ENCODE peak calls at places on chromosomes 13 and 19, in nine cellular contexts. P is GM23338; Z is ovary; Y is CD8-positive, alpha-beta T cell; S is cardiac muscle cell; Q is GM12865; A is astrocyte; L is AG09309; N is adrenal gland. K is an unnamed sample.

GRCh38 chr19:5141278-5141925 is 172.5 kb downstream of the KDM4B start:
- DNase-seq in P (no peak), Z (no peak), Y (no peak), S (no peak), Q (no peak), A (peak; percentile 90), L (no peak), N (no peak), K (no peak)

GRCh38 chr19:623974-624373 is 9.4 kb downstream of the POLRMT start:
- DNase-seq in P (no peak), Z (no peak), Y (no peak), S (no peak), Q (no peak), A (peak; percentile 92), L (peak; percentile 52), N (peak; percentile 76), K (no peak)

GRCh38 chr13:84844473-84844872 is 954.7 kb downstream of the SLITRK6 start:
- DNase-seq in P (peak; percentile 53), Z (no peak), Y (no peak), S (peak; percentile 20), Q (no peak), A (no peak), L (no peak), N (no peak), K (no peak)

GRCh38 chr19:3357731-3358391 is 8.5 kb upstream of the NFIC start:
- DNase-seq in P (peak; percentile 72), Z (peak; percentile 49), Y (no peak), S (no peak), Q (no peak), A (no peak), L (no peak), N (no peak), K (peak; percentile 85)

GRCh38 chr13:47112205-47112896 is 215.5 kb upstream of the HTR2A start:
- DNase-seq in P (peak; percentile 82), Z (no peak), Y (no peak), S (no peak), Q (no peak), A (no peak), L (no peak), N (no peak), K (no peak)

GRCh38 chr13:41603917-41604316 is 146.6 kb downstream of the RGCC start:
- DNase-seq in P (no peak), Z (no peak), Y (no peak), S (no peak), Q (no peak), A (peak; percentile 61), L (no peak), N (peak; percentile 45), K (no peak)

GRCh38 chr13:22967669-22968068 is 213.1 kb upstream of the SGCG start:
- DNase-seq in P (no peak), Z (no peak), Y (no peak), S (no peak), Q (no peak), A (no peak), L (no peak), N (no peak), K (no peak)

GRCh38 chr13:35378939-35379338 is 97.5 kb downstream of the MAB21L1 start:
- DNase-seq in P (no peak), Z (no peak), Y (no peak), S (no peak), Q (no peak), A (peak; percentile 40), L (no peak), N (no peak), K (no peak)

GRCh38 chr19:58474291-58474996 is 1.7 kb upstream of the ZNF446 start:
- DNase-seq in P (no peak), Z (no peak), Y (no peak), S (no peak), Q (no peak), A (peak; percentile 89), L (no peak), N (no peak), K (no peak)

GRCh38 chr13:99015606-99016520 is 38.0 kb upstream of the DOCK9 start:
- DNase-seq in P (no peak), Z (no peak), Y (no peak), S (no peak), Q (no peak), A (no peak), L (no peak), N (no peak), K (no peak)

GRCh38 chr19:49315111-49315510 is 9.9 kb downstream of the SLC6A16 start:
- DNase-seq in P (no peak), Z (no peak), Y (no peak), S (no peak), Q (no peak), A (no peak), L (no peak), N (no peak), K (no peak)

GRCh38 chr13:32134241-32134801 is 102.7 kb downstream of the FRY start:
- DNase-seq in P (no peak), Z (no peak), Y (no peak), S (no peak), Q (no peak), A (peak; percentile 47), L (no peak), N (no peak), K (no peak)

GRCh38 chr19:843180-843835 is 2.5 kb downstream of the PRTN3 start:
- DNase-seq in P (peak; percentile 79), Z (no peak), Y (no peak), S (peak; percentile 71), Q (no peak), A (no peak), L (no peak), N (peak; percentile 53), K (no peak)

GRCh38 chr19:46745521-46746280 is at the start of gene FKRP:
- DNase-seq in P (peak; percentile 56), Z (peak; percentile 64), Y (no peak), S (peak; percentile 63), Q (no peak), A (no peak), L (no peak), N (no peak), K (no peak)

GRCh38 chr13:90430127-90430526 is 917.4 kb upstream of the MIR17HG start:
- DNase-seq in P (no peak), Z (no peak), Y (no peak), S (no peak), Q (no peak), A (no peak), L (no peak), N (no peak), K (no peak)

GRCh38 chr19:15453091-15453498 is 3.3 kb upstream of the WIZ start:
- DNase-seq in P (peak; percentile 64), Z (peak; percentile 62), Y (no peak), S (peak; percentile 14), Q (no peak), A (no peak), L (no peak), N (peak; percentile 67), K (no peak)
- TF ChIP-seq CTCF in P (peak; percentile 24), Z (peak; percentile 28), Y (no peak), S (peak; percentile 42), Q (no peak), A (no peak), L (peak; percentile 17), N (peak; percentile 50), K (no peak)

DNA sequence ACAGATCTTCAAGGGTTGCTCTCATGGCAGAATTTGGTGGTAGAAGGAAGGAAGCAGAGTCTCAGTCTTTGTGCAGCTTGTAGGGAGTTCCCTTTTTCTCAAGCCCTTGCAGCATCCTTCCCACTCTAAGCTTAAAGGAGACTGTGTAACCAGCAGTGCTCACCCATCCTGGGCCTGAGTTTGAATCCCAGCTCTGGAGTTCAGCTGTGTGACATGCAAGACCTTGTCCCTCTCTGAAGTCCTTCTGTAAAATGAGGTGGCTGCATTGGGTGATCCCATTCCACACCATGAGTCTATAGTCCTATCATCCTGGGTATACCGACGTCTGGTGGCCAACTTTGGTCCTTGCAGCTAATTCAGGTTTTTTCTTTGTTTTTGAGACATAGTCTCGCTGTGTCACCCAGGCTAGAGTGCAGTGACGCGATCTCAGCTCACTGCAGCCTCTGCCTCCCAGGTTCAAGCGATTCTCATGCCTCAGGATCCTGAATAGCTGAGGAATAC is 9.8 kb downstream of the SIGLEC10 start:
- DNase-seq in P (peak; percentile 79), Z (no peak), Y (peak; percentile 12), S (peak; percentile 45), Q (peak; percentile 64), A (no peak), L (no peak), N (peak; percentile 31), K (no peak)
- TF ChIP-seq CTCF in P (peak; percentile 74), Z (no peak), Y (peak; percentile 45), S (peak; percentile 62), Q (peak; percentile 74), A (no peak), L (peak; percentile 29), N (peak; percentile 53), K (peak; percentile 50)

GRCh38 chr19:10420444-10421239 is at the start of gene PDE4A:
- DNase-seq in P (peak; percentile 69), Z (no peak), Y (no peak), S (peak; percentile 61), Q (peak; percentile 76), A (no peak), L (no peak), N (no peak), K (no peak)
- TF ChIP-seq CTCF in P (peak; percentile 69), Z (no peak), Y (peak; percentile 70), S (peak; percentile 46), Q (peak; percentile 73), A (no peak), L (peak; percentile 50), N (peak; percentile 16), K (peak; percentile 48)

DNA sequence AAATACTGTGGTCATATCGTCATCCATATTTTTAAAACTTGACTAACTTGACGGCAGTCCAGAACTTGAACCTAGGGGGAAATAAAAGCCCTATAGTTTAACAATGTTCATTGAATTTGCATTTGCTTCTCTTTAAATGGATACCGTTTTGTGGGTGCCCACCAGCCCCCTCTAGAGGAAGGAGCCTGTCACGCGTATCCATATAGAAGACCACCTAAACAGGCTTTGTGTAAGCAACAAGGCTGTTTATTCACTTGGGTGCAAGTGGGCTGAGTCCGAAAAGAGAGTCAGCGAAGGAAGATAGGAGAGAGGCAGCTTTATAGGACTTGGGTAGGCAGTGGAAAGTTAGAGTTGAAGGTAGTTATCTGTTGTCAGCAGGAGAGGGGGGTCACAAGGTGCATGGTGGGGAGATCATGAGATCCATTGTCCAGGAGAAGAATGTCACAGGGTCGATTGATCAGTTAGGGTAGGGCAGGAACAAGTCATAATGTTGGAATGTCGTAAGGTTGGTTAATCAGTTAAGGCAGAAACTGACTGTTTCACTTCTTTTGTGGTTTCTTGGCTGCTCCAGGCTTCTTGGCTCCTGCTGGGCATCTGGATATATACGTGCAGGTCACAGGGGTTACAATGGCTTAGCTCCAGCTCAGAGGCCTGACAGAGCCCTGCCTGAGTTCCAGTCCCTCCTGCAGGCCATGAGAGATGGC is 42.5 kb upstream of the ANKRD10 start:
- DNase-seq in P (peak; percentile 63), Z (no peak), Y (no peak), S (no peak), Q (no peak), A (no peak), L (no peak), N (no peak), K (no peak)
- TF ChIP-seq CTCF in P (peak; percentile 61), Z (no peak), Y (no peak), S (peak; percentile 21), Q (no peak), A (no peak), L (peak; percentile 16), N (no peak), K (no peak)

DNA sequence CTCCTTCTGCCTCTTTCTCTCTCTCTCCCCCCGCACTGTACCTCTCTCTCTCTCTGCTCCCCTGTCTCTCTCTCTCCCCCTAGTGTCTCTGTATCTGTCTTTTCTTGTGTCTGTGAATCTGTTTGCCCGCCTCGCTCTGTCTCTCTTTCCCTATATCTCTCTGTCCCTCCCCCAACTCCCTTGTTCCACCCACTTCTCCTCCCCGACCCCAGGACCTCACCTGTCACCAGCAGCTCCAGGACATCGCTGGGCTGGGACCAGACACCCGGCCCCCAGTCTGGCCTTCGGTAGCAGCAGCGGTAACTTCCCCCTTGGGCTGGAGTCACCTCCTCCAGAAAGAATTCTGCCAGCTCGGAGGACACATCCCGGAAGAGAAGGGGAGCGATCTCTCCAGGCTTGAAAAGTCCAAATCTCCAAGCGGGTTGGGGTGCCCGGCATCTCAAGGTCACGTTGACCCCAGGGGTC is 3.9 kb downstream of the OSCAR start:
- DNase-seq in P (peak; percentile 62), Z (peak; percentile 42), Y (no peak), S (no peak), Q (no peak), A (peak; percentile 42), L (peak; percentile 16), N (no peak), K (no peak)
- TF ChIP-seq CTCF in P (peak; percentile 53), Z (no peak), Y (no peak), S (peak; percentile 41), Q (no peak), A (peak; percentile 9), L (peak; percentile 60), N (no peak), K (peak; percentile 34)

K was measured in D721Med.